ENCODE peak calls at places on chromosomes 12 and 14, in six cellular contexts. X is HFFc6, Z is left ventricle myocardium inferior, J is choroid plexus epithelial cell, T is AG10803, C is activated B cell treated with CpG ODN at 0.5 μM for 24 hours. S is an unnamed sample.

GRCh38 chr14:46661728-46662127 is 10.1 kb upstream of the RPL10L start:
- DNase-seq in X (no peak), J (peak), T (no peak), Z (no peak), C (no peak), S (no peak)

GRCh38 chr12:99157946-99158345 is 489.6 kb upstream of the GARIN6 start:
- DNase-seq in T (no peak), Z (no peak), X (no peak), C (no peak), J (peak), S (no peak)

GRCh38 chr12:63905523-63905922 is 61.0 kb downstream of the SRGAP1 start:
- DNase-seq in J (no peak), Z (no peak), C (no peak), X (peak), T (no peak), S (no peak)

GRCh38 chr14:74444866-74445265 is 18.9 kb upstream of the SYNDIG1L start:
- DNase-seq in J (no peak), C (no peak), X (no peak), Z (no peak), T (no peak), S (no peak)

GRCh38 chr14:79613625-79614024 is 597.7 kb downstream of the DIO2 start:
- DNase-seq in J (no peak), C (no peak), X (no peak), Z (no peak), T (no peak), S (no peak)

GRCh38 chr12:93002278-93003054 is 73.4 kb upstream of the EEA1 start:
- DNase-seq in X (peak), C (no peak), J (peak), T (peak), Z (no peak), S (peak)

GRCh38 chr14:90677484-90678045 is 138.7 kb downstream of the TTC7B start:
- DNase-seq in C (no peak), X (peak), Z (no peak), T (peak), J (peak), S (peak)

GRCh38 chr12:127898616-127899015 is 368.4 kb upstream of the TMEM132C start:
- DNase-seq in Z (no peak), T (no peak), J (no peak), C (no peak), X (no peak), S (no peak)

GRCh38 chr14:64979336-64980074 is 7.2 kb upstream of the FNTB start:
- DNase-seq in J (peak), T (peak), X (peak), Z (no peak), C (no peak), S (no peak)

GRCh38 chr12:33560653-33561208 is 121.1 kb upstream of the SYT10 start:
- DNase-seq in J (no peak), X (no peak), C (no peak), T (no peak), Z (no peak), S (no peak)

GRCh38 chr12:71746983-71747611 is 7.6 kb upstream of the RAB21 start:
- DNase-seq in C (peak), T (peak), Z (no peak), J (peak), X (peak), S (peak)

GRCh38 chr14:101495827-101496778 is 65.2 kb upstream of the DIO3 start:
- DNase-seq in J (no peak), T (no peak), C (peak), Z (peak), X (no peak), S (no peak)

GRCh38 chr12:62700091-62700490 is 233.5 kb downstream of the MON2 start:
- DNase-seq in Z (no peak), C (no peak), J (peak), X (peak), T (peak), S (peak)

GRCh38 chr14:63342381-63342780 is 23.6 kb upstream of the GPHB5 start:
- DNase-seq in C (no peak), T (peak), Z (no peak), J (peak), X (no peak), S (peak)

GRCh38 chr14:55605793-55606192 is 25.8 kb downstream of the KTN1 start:
- DNase-seq in T (peak), Z (no peak), X (no peak), C (no peak), J (peak), S (no peak)

GRCh38 chr12:54989829-54990228 is 5.3 kb upstream of the TESPA1 start:
- DNase-seq in J (no peak), T (no peak), Z (no peak), C (no peak), X (no peak), S (no peak)

GRCh38 chr14:92692822-92693226 is 55.6 kb downstream of the LGMN start:
- DNase-seq in Z (peak), C (no peak), X (no peak), J (peak), T (no peak), S (peak)

GRCh38 chr12:50078281-50078680 is 6.9 kb upstream of the SMARCD1 start:
- DNase-seq in Z (no peak), C (no peak), T (no peak), J (no peak), X (no peak), S (no peak)

GRCh38 chr12:11621797-11622423 is 27.6 kb upstream of the ETV6 start:
- DNase-seq in T (no peak), X (no peak), C (no peak), Z (no peak), J (peak), S (peak)

GRCh38 chr12:96514328-96514727 is 25.0 kb downstream of the CFAP54 start:
- DNase-seq in J (peak), C (no peak), Z (no peak), X (no peak), T (peak), S (peak)

GRCh38 chr12:31007636-31008175 is 66.0 kb upstream of the DDX11 start:
- DNase-seq in Z (no peak), X (no peak), J (no peak), T (no peak), C (no peak), S (no peak)

GRCh38 chr14:104103061-104104005 is 17.8 kb downstream of the ASPG start:
- DNase-seq in X (no peak), T (no peak), C (no peak), J (no peak), Z (peak), S (no peak)

GRCh38 chr14:67502867-67503266 is 14.3 kb upstream of the TMEM229B start:
- DNase-seq in Z (no peak), T (no peak), C (no peak), X (no peak), J (no peak), S (no peak)

GRCh38 chr12:78645956-78646355 is 218.6 kb upstream of the SYT1 start:
- DNase-seq in Z (no peak), X (no peak), J (peak), T (peak), C (no peak), S (peak)

GRCh38 chr14:95703805-95704204 is 10.1 kb downstream of the TCL1A start:
- DNase-seq in J (no peak), T (no peak), X (no peak), Z (no peak), C (no peak), S (no peak)

GRCh38 chr14:100384819-100385813 is 62.0 kb downstream of the SLC25A47 start:
- DNase-seq in Z (no peak), X (peak), T (peak), J (peak), C (no peak), S (peak)

GRCh38 chr12:54173066-54173726 is 15.6 kb downstream of the SMUG1 start:
- DNase-seq in C (no peak), X (no peak), T (peak), Z (peak), J (peak), S (no peak)

GRCh38 chr14:70097576-70098256 is 91.0 kb downstream of the SLC8A3 start:
- DNase-seq in T (no peak), Z (no peak), X (no peak), J (no peak), C (no peak), S (no peak)

GRCh38 chr14:93114713-93115068 is 1.0 kb downstream of the ITPK1 start:
- DNase-seq in C (no peak), J (no peak), Z (peak), T (no peak), X (no peak), S (no peak)

GRCh38 chr12:122895757-122896636 is at the start of gene VPS37B:
- DNase-seq in C (peak), Z (peak), J (peak), X (peak), T (peak), S (peak)

GRCh38 chr14:37197421-37198272 is at the start of gene MIPOL1:
- DNase-seq in C (no peak), X (peak), J (peak), Z (peak), T (peak), S (peak)

GRCh38 chr14:37198273-37198598 is 499 bp downstream of the MIPOL1 start:
- DNase-seq in Z (no peak), J (no peak), X (no peak), T (no peak), C (no peak), S (no peak)

GRCh38 chr14:37201724-37202123 is 4.0 kb downstream of the MIPOL1 start:
- DNase-seq in C (no peak), J (no peak), T (no peak), Z (no peak), X (no peak), S (no peak)

GRCh38 chr14:37196604-37197420 is 925 bp upstream of the MIPOL1 start:
- DNase-seq in J (no peak), X (no peak), T (no peak), Z (no peak), C (no peak), S (no peak)

GRCh38 chr14:37198907-37199306 is 1.2 kb downstream of the MIPOL1 start:
- DNase-seq in X (no peak), T (no peak), C (no peak), Z (no peak), J (no peak), S (no peak)
- TF ChIP-seq CTCF in X (no peak), T (no peak), C (no peak), Z (no peak), J (no peak), S (no peak)

GRCh38 chr12:48279096-48279495 is 71.6 kb downstream of the ZNF641 start:
- DNase-seq in Z (no peak), C (no peak), X (no peak), J (no peak), T (no peak), S (no peak)
- TF ChIP-seq CTCF in Z (no peak), C (no peak), X (no peak), J (no peak), T (no peak), S (no peak)

GRCh38 chr12:91690521-91690920 is 455.1 kb downstream of the BTG1 start:
- DNase-seq in Z (no peak), X (no peak), C (no peak), J (no peak), T (no peak), S (no peak)

DNA sequence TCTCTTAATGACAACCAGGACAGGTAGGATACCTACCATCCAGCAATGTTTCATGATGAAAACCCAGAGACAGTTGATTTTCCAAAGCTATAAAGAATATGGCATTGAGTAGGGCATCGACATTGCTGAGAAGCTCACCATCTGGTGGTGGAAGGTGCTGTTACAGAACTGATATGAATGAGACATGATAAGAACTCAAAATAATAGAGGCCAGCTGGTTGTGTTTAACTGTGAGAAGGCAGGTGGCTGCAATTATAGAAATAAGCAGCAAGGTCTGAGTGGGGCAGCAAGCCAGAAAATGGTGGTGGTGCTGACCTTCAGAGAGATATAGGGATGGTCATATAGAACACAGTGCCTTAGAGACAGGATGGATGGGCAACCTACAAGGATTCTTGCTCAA is 449.7 kb downstream of the BTG1 start:
- DNase-seq in Z (no peak), J (peak), X (no peak), C (no peak), T (no peak), S (no peak)
- TF ChIP-seq CTCF in Z (no peak), J (peak), X (no peak), C (no peak), T (no peak), S (no peak)

GRCh38 chr12:57027805-57028153 is 11.4 kb upstream of the TAC3 start:
- DNase-seq in X (no peak), J (no peak), T (no peak), C (no peak), Z (no peak), S (no peak)

GRCh38 chr12:57027011-57027804 is 10.9 kb upstream of the TAC3 start:
- DNase-seq in C (no peak), J (no peak), X (no peak), Z (no peak), T (no peak), S (no peak)

GRCh38 chr12:57031789-57032188 is 15.5 kb upstream of the TAC3 start:
- DNase-seq in Z (no peak), T (no peak), J (no peak), X (no peak), C (no peak), S (no peak)

GRCh38 chr12:57033428-57033827 is 16.5 kb downstream of the MYO1A start:
- DNase-seq in X (no peak), J (no peak), Z (no peak), C (no peak), T (no peak), S (no peak)

DNA sequence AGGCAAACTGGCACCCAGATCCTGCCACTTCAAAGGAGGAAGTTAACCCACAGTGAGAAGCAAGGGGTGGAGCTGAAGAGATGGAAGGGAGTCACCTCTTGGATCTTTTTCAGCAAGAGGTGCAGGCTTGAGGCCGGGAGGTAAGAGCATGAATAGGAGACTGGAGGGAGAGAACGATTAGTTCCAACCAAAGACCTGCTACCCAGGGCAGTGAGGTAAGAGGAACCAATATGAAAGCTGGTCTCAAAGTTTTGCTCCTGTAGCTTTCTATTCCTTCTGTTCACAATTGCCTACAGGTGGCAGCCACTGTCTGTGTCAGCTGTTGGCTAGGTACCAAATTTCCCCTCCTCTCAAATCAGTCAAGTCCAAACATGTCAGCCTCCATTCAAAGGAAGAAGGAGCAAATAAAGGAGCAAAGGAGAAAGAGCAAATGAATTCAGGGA is 14.9 kb upstream of the TAC3 start:
- DNase-seq in Z (no peak), C (no peak), J (no peak), T (no peak), X (no peak), S (no peak)
- TF ChIP-seq CTCF in Z (no peak), C (no peak), J (no peak), T (no peak), X (no peak), S (no peak)

GRCh38 chr12:3035815-3036702 is 41.1 kb upstream of the TSPAN9 start:
- DNase-seq in C (no peak), T (no peak), J (peak), Z (no peak), X (peak), S (peak)
- TF ChIP-seq CTCF in C (no peak), T (peak), J (peak), Z (peak), X (peak), S (peak)

DNA sequence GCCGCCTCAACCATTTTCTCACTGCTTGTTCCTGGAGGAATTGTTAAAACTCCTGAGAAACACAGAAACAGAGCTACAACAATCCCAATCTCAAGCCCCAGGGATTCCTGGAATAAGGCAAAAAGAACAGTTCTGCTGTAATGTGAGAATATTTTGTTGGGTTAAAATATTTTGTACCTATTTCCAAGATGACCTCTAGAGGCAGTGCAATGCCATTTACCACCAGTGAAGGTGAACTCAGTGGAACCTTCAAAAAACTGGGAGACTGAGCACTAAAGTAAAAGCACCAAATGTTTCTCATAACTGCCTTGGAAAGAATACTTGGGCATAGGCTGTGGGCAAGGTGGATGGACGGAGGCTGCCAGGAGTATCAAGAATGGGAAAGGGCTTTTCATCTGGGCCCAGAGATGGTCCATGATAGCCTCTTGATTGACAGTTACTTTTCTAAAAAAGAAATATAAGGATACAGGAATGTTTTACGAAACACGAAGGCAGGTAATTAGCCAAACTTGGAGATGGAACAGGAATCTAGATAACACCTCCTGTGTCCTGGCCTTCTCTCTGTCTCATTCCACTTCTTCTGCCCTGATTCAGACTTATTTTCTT is 334.0 kb upstream of the FLRT2 start:
- DNase-seq in X (no peak), J (peak), T (peak), C (no peak), Z (no peak), S (peak)
- TF ChIP-seq CTCF in X (peak), J (peak), T (peak), C (no peak), Z (peak), S (peak)

GRCh38 chr14:54503476-54503875 is 6.2 kb upstream of the CGRRF1 start:
- DNase-seq in J (peak), C (no peak), T (peak), X (peak), Z (no peak), S (peak)
- TF ChIP-seq CTCF in J (peak), C (no peak), T (peak), X (peak), Z (peak), S (peak)